ENCODE peak calls at places on chromosomes 1 and 21, in nine cellular contexts. X is ovary, B is testis, F is IMR-90, Z is prostate gland, N is upper lobe of left lung, R is gastrocnemius medialis, V is A549, G is H54. M is an unnamed sample.

GRCh38 chr1:41752514-41753170 is 166.1 kb downstream of the HIVEP3 start:
- DNase-seq in R (no peak), Z (no peak), V (no peak), G (no peak), B (no peak), F (no peak), X (no peak), N (no peak), M (no peak)

GRCh38 chr1:54259546-54259945 is 59.6 kb downstream of the MRPL37 start:
- DNase-seq in G (no peak), B (no peak), X (no peak), N (no peak), F (no peak), Z (no peak), V (no peak), R (no peak), M (no peak)

GRCh38 chr1:21294266-21295058 is 4.2 kb upstream of the ECE1 start:
- DNase-seq in X (no peak), V (no peak), N (peak), R (no peak), F (no peak), Z (no peak), B (no peak), G (no peak), M (peak)

GRCh38 chr1:34950428-34950827 is 21.0 kb upstream of the DLGAP3 start:
- DNase-seq in N (no peak), R (no peak), Z (no peak), V (no peak), G (no peak), F (no peak), B (no peak), X (no peak), M (no peak)

GRCh38 chr1:183753464-183753891 is 51.4 kb upstream of the RGL1 start:
- DNase-seq in N (no peak), F (no peak), V (no peak), X (no peak), Z (no peak), R (no peak), B (no peak), G (no peak), M (no peak)

GRCh38 chr1:101235241-101235695 is 1.6 kb upstream of the S1PR1 start:
- DNase-seq in R (no peak), G (no peak), N (no peak), B (no peak), V (no peak), Z (no peak), F (no peak), X (no peak), M (no peak)

GRCh38 chr1:245051349-245052221 is 103.2 kb upstream of the KIF26B start:
- DNase-seq in F (peak), B (peak), G (no peak), V (no peak), X (peak), N (peak), R (no peak), Z (no peak), M (peak)

GRCh38 chr1:74673351-74674111 is at the start of gene ERICH3:
- DNase-seq in Z (no peak), R (no peak), F (no peak), G (no peak), B (peak), X (peak), V (no peak), N (no peak), M (no peak)

GRCh38 chr1:65265296-65266271 is 43.8 kb upstream of the DNAJC6 start:
- DNase-seq in N (no peak), R (no peak), B (peak), V (no peak), Z (peak), X (peak), G (no peak), F (no peak), M (peak)

GRCh38 chr1:44827197-44828002 is 15.7 kb downstream of the PTCH2 start:
- DNase-seq in X (peak), R (no peak), Z (no peak), G (no peak), N (no peak), B (no peak), F (no peak), V (no peak), M (no peak)

GRCh38 chr1:53822931-53823330 is 15.2 kb downstream of the NDC1 start:
- DNase-seq in Z (no peak), X (no peak), G (no peak), F (no peak), N (no peak), B (no peak), R (no peak), V (no peak), M (no peak)

GRCh38 chr1:185581961-185582725 is 152.0 kb upstream of the HMCN1 start:
- DNase-seq in V (no peak), X (no peak), B (no peak), R (no peak), G (no peak), Z (no peak), F (peak), N (no peak), M (no peak)

GRCh38 chr1:81053826-81054225 is 746.9 kb upstream of the ADGRL2 start:
- DNase-seq in F (no peak), V (no peak), Z (no peak), G (no peak), B (no peak), N (no peak), X (no peak), R (no peak), M (no peak)

GRCh38 chr1:157512036-157512969 is 40.0 kb downstream of the FCRL5 start:
- DNase-seq in X (no peak), R (no peak), F (no peak), B (no peak), Z (no peak), G (no peak), N (no peak), V (no peak), M (no peak)

GRCh38 chr1:71097428-71097827 is 16.6 kb upstream of the ZRANB2 start:
- DNase-seq in X (no peak), F (no peak), B (no peak), N (no peak), Z (no peak), V (no peak), G (no peak), R (no peak), M (no peak)

GRCh38 chr1:219398815-219399396 is 214.0 kb downstream of the ZC3H11B start:
- DNase-seq in Z (no peak), B (no peak), N (no peak), V (no peak), X (no peak), G (no peak), F (no peak), R (no peak), M (no peak)

GRCh38 chr1:101308001-101308659 is 71.3 kb downstream of the S1PR1 start:
- DNase-seq in N (no peak), B (no peak), F (no peak), G (no peak), X (no peak), Z (no peak), R (no peak), V (no peak), M (no peak)

GRCh38 chr1:24189528-24189927 is 2.4 kb upstream of the IFNLR1 start:
- DNase-seq in X (no peak), N (peak), Z (no peak), F (no peak), R (no peak), V (no peak), G (no peak), B (no peak), M (no peak)

GRCh38 chr1:1004420-1004779 is 4.5 kb upstream of the HES4 start:
- DNase-seq in G (no peak), F (no peak), V (no peak), Z (no peak), R (no peak), B (no peak), X (no peak), N (no peak), M (no peak)

GRCh38 chr1:72954943-72955342 is 672.6 kb upstream of the NEGR1 start:
- DNase-seq in B (no peak), X (no peak), G (no peak), V (no peak), R (no peak), N (no peak), Z (no peak), F (no peak), M (no peak)

GRCh38 chr1:156874572-156874971 is 13.9 kb downstream of the NTRK1 start:
- DNase-seq in R (no peak), V (no peak), N (no peak), G (no peak), X (no peak), Z (no peak), B (no peak), F (no peak), M (no peak)

GRCh38 chr1:85992756-85993155 is 163.8 kb downstream of the COL24A1 start:
- DNase-seq in X (no peak), F (peak), R (no peak), V (no peak), G (no peak), N (no peak), Z (no peak), B (no peak), M (no peak)

GRCh38 chr1:42998381-42998780 is 39.7 kb upstream of the SLC2A1 start:
- DNase-seq in X (no peak), Z (no peak), R (no peak), N (no peak), B (no peak), G (no peak), V (no peak), F (peak), M (no peak)

GRCh38 chr1:8011016-8011415 is 15.1 kb downstream of the ERRFI1 start:
- DNase-seq in R (peak), B (no peak), V (no peak), G (no peak), X (no peak), Z (no peak), F (no peak), N (no peak), M (no peak)

GRCh38 chr1:168227620-168228019 is 1.8 kb downstream of the SFT2D2 start:
- DNase-seq in V (no peak), F (no peak), X (no peak), G (no peak), N (no peak), Z (no peak), B (no peak), R (no peak), M (no peak)

GRCh38 chr1:44926311-44926781 is 60.0 kb downstream of the EIF2B3 start:
- DNase-seq in R (no peak), B (no peak), N (no peak), V (no peak), G (no peak), F (peak), Z (no peak), X (no peak), M (no peak)

GRCh38 chr1:245458761-245459174 is 304.0 kb downstream of the KIF26B start:
- DNase-seq in B (no peak), G (no peak), F (peak), Z (no peak), X (no peak), R (no peak), V (no peak), N (no peak), M (no peak)

GRCh38 chr1:154941332-154941995 is 4.9 kb upstream of the PMVK start:
- DNase-seq in R (no peak), N (no peak), G (no peak), F (no peak), V (no peak), B (peak), X (peak), Z (no peak), M (no peak)

GRCh38 chr21:36263797-36264196 is 56.2 kb upstream of the MORC3 start:
- DNase-seq in R (no peak), N (no peak), B (no peak), Z (no peak), F (no peak), X (no peak), G (no peak), V (no peak), M (no peak)

GRCh38 chr1:228737613-228738012 is 2.3 kb downstream of the RHOU start:
- DNase-seq in B (peak), R (peak), V (no peak), Z (no peak), F (no peak), X (no peak), G (no peak), N (peak), M (no peak)

GRCh38 chr1:228733576-228733975 is 1.7 kb upstream of the RHOU start:
- DNase-seq in G (no peak), N (no peak), V (no peak), B (no peak), Z (no peak), X (no peak), R (no peak), F (no peak), M (no peak)

GRCh38 chr1:228736844-228737415 is 1.7 kb downstream of the RHOU start:
- DNase-seq in F (no peak), B (no peak), G (no peak), X (no peak), N (no peak), V (no peak), R (no peak), Z (no peak), M (no peak)

GRCh38 chr1:228735871-228736586 is 750 bp downstream of the RHOU start:
- DNase-seq in G (no peak), B (peak), R (peak), X (peak), V (peak), N (peak), Z (peak), F (peak), M (no peak)

DNA sequence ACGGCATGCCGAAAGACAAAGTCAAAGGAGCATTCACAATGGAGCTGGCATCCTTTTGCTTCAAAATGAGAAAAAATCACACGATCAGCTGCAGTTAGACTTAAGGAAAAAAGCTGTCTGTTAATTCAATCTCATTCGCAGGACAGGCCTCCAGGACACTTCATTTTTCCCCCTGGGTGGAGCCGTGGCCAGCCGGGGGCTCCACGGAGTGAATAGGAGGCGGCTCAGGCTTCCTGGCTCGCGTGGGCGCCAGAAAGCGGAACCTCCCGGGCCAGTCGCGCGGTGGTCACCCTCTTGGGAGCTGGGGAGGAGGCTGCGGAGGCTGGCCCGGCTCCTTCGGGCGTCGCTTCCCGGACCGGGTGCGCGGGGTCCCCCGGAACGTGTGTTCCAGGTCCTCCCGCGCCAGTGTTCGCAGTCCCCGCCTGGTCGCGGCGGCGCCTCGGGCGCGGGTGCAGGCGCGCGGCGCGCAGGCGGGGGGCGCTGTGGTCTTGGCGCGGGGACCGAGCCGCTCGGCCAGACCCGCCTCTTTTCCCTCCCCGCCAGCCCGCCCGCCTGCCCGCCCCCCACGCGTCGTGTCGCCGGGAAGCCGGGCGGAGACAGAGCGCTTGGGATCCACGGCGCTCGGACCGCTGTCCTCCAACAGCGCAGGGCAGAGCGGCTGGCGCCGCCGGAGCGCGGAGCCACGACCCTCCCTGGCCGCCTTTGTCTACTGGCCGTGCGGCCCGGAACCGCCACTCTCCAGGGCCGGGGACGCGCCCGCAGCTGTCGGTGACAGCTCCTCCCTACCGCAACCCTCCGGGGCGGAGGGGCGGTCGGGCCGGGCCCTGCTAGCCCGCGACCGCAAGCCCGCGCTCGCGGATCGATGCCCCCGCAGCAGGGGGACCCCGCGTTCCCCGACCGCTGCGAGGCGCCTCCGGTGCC is at the start of gene RHOU:
- DNase-seq in G (peak), Z (peak), F (peak), R (peak), V (peak), X (peak), B (peak), N (peak), M (peak)
- TF ChIP-seq POLR2A in G (peak), Z (peak), F (no peak), R (peak), V (peak), X (peak), B (no peak), N (peak), M (no peak)

DNA sequence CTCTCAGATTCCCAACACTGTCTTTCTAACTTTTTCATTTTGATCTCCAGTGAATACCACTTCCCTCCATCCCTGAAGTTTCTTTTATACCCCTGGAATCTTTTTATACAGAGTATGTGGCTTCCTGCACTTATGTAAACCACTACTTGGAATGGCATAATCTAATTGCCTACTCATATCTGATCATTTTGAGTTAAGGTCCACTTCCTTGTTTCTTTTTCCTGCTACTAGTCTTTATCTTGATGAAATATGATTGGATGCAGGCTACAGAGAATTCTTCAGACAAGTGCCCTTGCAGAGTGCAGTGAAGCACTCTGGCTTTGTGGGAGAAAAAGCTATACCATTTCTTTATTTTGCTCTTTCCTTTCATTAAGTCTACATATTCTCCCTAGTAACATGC is 325.3 kb upstream of the ADAMTS5 start:
- DNase-seq in F (no peak), B (no peak), Z (no peak), X (no peak), N (no peak), R (no peak), G (no peak), V (no peak), M (no peak)
- TF ChIP-seq POLR2A in F (no peak), B (no peak), Z (no peak), X (no peak), N (no peak), R (no peak), G (no peak), V (no peak), M (no peak)

GRCh38 chr1:6554031-6554906 is at the start of gene NOL9:
- DNase-seq in X (peak), N (peak), F (peak), B (peak), G (peak), Z (peak), R (peak), V (peak), M (peak)
- TF ChIP-seq POLR2A in X (peak), N (no peak), F (peak), B (no peak), G (peak), Z (peak), R (peak), V (peak), M (peak)

GRCh38 chr1:67750690-67751052 is 65.7 kb downstream of the GADD45A start:
- DNase-seq in Z (no peak), X (no peak), F (no peak), R (no peak), N (no peak), B (no peak), G (no peak), V (no peak), M (no peak)

GRCh38 chr1:67754526-67754920 is 69.5 kb downstream of the GADD45A start:
- DNase-seq in V (no peak), B (no peak), X (no peak), G (no peak), Z (no peak), F (no peak), R (no peak), N (no peak), M (no peak)

GRCh38 chr1:67753776-67754525 is 69.0 kb downstream of the GADD45A start:
- DNase-seq in B (no peak), G (no peak), Z (no peak), N (peak), F (no peak), X (no peak), R (peak), V (no peak), M (no peak)

GRCh38 chr1:67749844-67750689 is 65.1 kb downstream of the GADD45A start:
- DNase-seq in G (no peak), Z (peak), X (no peak), F (peak), B (peak), V (no peak), R (peak), N (peak), M (peak)

DNA sequence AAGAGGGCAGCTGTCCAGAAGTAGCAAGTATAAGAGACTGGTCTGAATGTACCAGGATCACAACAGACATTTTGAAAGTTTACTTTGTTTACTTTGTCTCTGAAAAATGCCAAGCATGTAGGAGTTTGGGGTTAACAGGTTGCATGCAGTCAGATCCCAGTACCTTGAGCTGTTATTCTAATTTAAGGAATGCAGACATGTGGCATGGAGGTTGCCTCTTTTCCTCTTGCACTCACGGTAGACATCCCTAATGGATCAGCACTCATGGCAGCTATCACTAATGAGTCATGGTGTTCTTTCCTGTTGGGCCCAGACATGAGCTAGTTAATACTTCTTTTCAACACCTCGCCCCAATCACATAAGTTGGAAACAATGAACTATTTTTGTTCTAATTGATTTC is 67.3 kb downstream of the GADD45A start:
- DNase-seq in R (no peak), B (no peak), N (no peak), F (no peak), X (no peak), V (no peak), Z (no peak), G (no peak), M (no peak)
- TF ChIP-seq POLR2A in R (no peak), B (no peak), N (no peak), F (no peak), X (no peak), V (no peak), Z (no peak), G (no peak), M (no peak)

DNA sequence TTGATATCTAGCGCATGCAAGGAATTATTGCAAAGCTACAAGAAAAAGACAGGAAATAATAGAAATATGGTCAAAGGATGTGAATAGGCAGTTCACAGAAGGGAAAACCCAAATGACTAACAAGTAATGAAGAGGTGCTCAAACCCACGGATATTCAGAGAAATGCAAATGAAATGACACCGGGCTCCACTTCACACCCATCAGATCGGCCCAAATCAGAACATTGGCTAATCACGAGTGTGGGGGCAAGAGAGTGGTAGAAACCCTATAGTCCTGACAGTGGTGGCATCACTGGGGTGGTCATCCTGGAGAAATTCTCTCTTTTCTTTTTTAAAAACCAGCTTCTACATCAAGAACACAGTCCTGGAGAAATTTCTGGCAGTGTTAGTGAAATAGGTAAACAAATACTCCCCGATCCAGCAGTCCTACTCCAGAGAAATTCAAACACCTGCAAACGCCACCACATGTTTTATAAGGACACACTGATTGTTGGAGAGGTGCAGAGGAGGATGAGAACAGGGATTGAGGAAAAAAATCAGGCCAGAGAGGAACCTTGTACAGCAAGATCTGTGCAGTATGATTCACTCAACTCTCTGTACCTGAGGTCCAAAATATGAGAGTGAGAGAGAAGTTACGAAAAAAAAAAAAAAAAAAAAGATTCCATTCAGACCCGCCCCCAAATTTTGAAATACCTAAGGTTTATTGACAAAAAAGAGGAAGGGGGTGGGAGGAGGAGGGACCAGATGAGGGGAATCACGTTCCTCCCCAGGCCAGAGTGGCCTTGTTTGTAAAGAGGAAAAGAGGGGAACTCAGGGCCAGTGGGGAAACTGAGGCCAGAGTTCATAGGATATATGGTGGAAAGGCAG is 9.2 kb upstream of the TNFRSF1B start:
- DNase-seq in F (no peak), V (no peak), X (no peak), B (no peak), R (no peak), Z (no peak), N (peak), G (no peak), M (no peak)
- TF ChIP-seq POLR2A in F (no peak), V (no peak), X (no peak), B (no peak), R (no peak), Z (no peak), N (no peak), G (no peak), M (no peak)

GRCh38 chr1:197470330-197470729 is 202.3 kb downstream of the CRB1 start:
- DNase-seq in X (no peak), N (no peak), V (no peak), G (no peak), B (no peak), R (no peak), Z (no peak), F (no peak), M (no peak)
- TF ChIP-seq POLR2A in X (no peak), N (no peak), V (no peak), G (no peak), B (no peak), R (no peak), Z (no peak), F (no peak), M (no peak)